ENCODE peak calls at places on chromosomes 6 and 20, in eight cellular contexts. U, Y, I, W, N, O, K and L are unnamed samples.

GRCh38 chr6:137823826-137824501 is 43.1 kb upstream of the TNFAIP3 start:
- DNase-seq in O (peak; percentile 29), Y (no peak), W (peak; percentile 84), N (peak; percentile 42), I (peak; percentile 7), U (peak; percentile 54), K (peak; percentile 51), L (no peak)

GRCh38 chr6:98179606-98180005 is 654.8 kb upstream of the POU3F2 start:
- DNase-seq in U (no peak), I (no peak), Y (no peak), O (no peak), K (no peak), N (no peak), W (no peak), L (no peak)

GRCh38 chr6:80438728-80439127 is 332.3 kb downstream of the BCKDHB start:
- DNase-seq in I (peak; percentile 56), Y (no peak), O (no peak), K (peak; percentile 87), W (peak; percentile 90), N (no peak), U (no peak), L (no peak)

GRCh38 chr6:118896339-118897136 is 2.6 kb downstream of the ASF1A start:
- DNase-seq in O (no peak), Y (no peak), K (peak; percentile 63), N (no peak), U (no peak), W (peak; percentile 69), I (no peak), L (no peak)

GRCh38 chr6:46781478-46782378 is 11.5 kb upstream of the MEP1A start:
- DNase-seq in W (peak; percentile 50), I (peak; percentile 79), N (no peak), Y (peak; percentile 53), O (peak; percentile 63), U (peak; percentile 76), K (peak; percentile 66), L (peak; percentile 59)

GRCh38 chr6:40796280-40797223 is 209.4 kb upstream of the LRFN2 start:
- DNase-seq in N (no peak), U (no peak), O (peak; percentile 51), I (no peak), W (no peak), K (peak; percentile 7), Y (no peak), L (no peak)

GRCh38 chr20:6212903-6213302 is 90.1 kb upstream of the FERMT1 start:
- DNase-seq in O (no peak), I (no peak), U (no peak), N (no peak), K (no peak), Y (no peak), W (no peak), L (no peak)

GRCh38 chr6:16684896-16685554 is 76.2 kb downstream of the ATXN1 start:
- DNase-seq in O (no peak), N (no peak), Y (no peak), I (no peak), U (no peak), K (peak; percentile 88), W (peak; percentile 82), L (no peak)

GRCh38 chr6:21918666-21919065 is 325.1 kb downstream of the SOX4 start:
- DNase-seq in N (no peak), O (no peak), I (no peak), U (no peak), W (no peak), K (no peak), Y (no peak), L (no peak)

GRCh38 chr6:116572162-116572561 is 858 bp downstream of the RWDD1 start:
- DNase-seq in K (peak; percentile 53), O (peak; percentile 23), W (peak; percentile 55), Y (peak; percentile 25), I (peak; percentile 30), U (peak; percentile 27), N (no peak), L (no peak)

GRCh38 chr6:168183613-168183970 is 104.6 kb upstream of the FRMD1 start:
- DNase-seq in K (no peak), N (no peak), O (no peak), I (no peak), Y (no peak), U (no peak), W (no peak), L (no peak)

GRCh38 chr6:112571886-112572285 is 224.8 kb downstream of the RFPL4B start:
- DNase-seq in Y (no peak), W (peak; percentile 84), U (no peak), K (peak; percentile 56), I (no peak), N (no peak), O (no peak), L (peak; percentile 21)

GRCh38 chr6:8278562-8278961 is 156.8 kb downstream of the SLC35B3 start:
- DNase-seq in K (no peak), I (no peak), U (no peak), N (no peak), W (no peak), O (no peak), Y (no peak), L (no peak)

GRCh38 chr6:99608059-99608885 is 1.6 kb downstream of the PRDM13 start:
- DNase-seq in O (no peak), U (no peak), I (peak; percentile 34), N (no peak), K (no peak), Y (no peak), W (no peak), L (no peak)

GRCh38 chr6:147245693-147246092 is 41.5 kb downstream of the STXBP5 start:
- DNase-seq in W (no peak), I (no peak), O (no peak), N (no peak), U (no peak), K (no peak), Y (no peak), L (no peak)

GRCh38 chr6:50986319-50986718 is 167.6 kb downstream of the TFAP2B start:
- DNase-seq in N (no peak), O (no peak), K (no peak), Y (no peak), U (no peak), W (no peak), I (no peak), L (no peak)

GRCh38 chr6:146770965-146771735 is 172.4 kb downstream of the ADGB start:
- DNase-seq in I (no peak), K (no peak), O (peak; percentile 58), U (peak; percentile 43), N (peak; percentile 17), Y (no peak), W (no peak), L (no peak)

GRCh38 chr6:15363523-15364400 is 117.9 kb downstream of the JARID2 start:
- DNase-seq in W (no peak), N (no peak), I (no peak), K (no peak), U (no peak), O (no peak), Y (no peak), L (no peak)

GRCh38 chr6:15362274-15363160 is 116.6 kb downstream of the JARID2 start:
- DNase-seq in I (no peak), W (no peak), Y (no peak), O (no peak), N (no peak), K (no peak), U (no peak), L (no peak)

GRCh38 chr6:15364401-15365037 is 118.7 kb downstream of the JARID2 start:
- DNase-seq in I (no peak), O (no peak), N (no peak), U (no peak), Y (no peak), K (no peak), W (no peak), L (no peak)

GRCh38 chr6:15365273-15365687 is 119.4 kb downstream of the JARID2 start:
- DNase-seq in O (peak; percentile 89), U (peak; percentile 85), N (peak; percentile 34), Y (peak; percentile 49), W (peak; percentile 84), K (peak; percentile 82), I (peak; percentile 65), L (peak; percentile 56)

GRCh38 chr6:15363164-15363522 is 117.3 kb downstream of the JARID2 start:
- DNase-seq in N (no peak), W (no peak), Y (no peak), U (no peak), I (no peak), K (no peak), O (no peak), L (no peak)
- TF ChIP-seq CTCF in N (no peak), W (no peak), Y (no peak), U (no peak), I (no peak), K (no peak), O (no peak), L (no peak)

GRCh38 chr6:15400572-15401004 is 154.7 kb downstream of the JARID2 start:
- DNase-seq in O (peak; percentile 78), N (no peak), K (no peak), W (peak; percentile 16), Y (peak; percentile 28), I (peak; percentile 61), U (peak; percentile 28), L (no peak)

GRCh38 chr6:15398657-15399287 is 152.9 kb downstream of the JARID2 start:
- DNase-seq in I (no peak), Y (no peak), N (no peak), W (no peak), U (no peak), K (no peak), O (no peak), L (no peak)

GRCh38 chr6:15401120-15401519 is 155.3 kb downstream of the JARID2 start:
- DNase-seq in U (no peak), I (no peak), K (no peak), Y (no peak), W (no peak), N (no peak), O (no peak), L (no peak)

GRCh38 chr6:15401769-15402250 is 155.9 kb downstream of the JARID2 start:
- DNase-seq in Y (no peak), W (no peak), I (no peak), U (no peak), N (no peak), K (no peak), O (no peak), L (no peak)

GRCh38 chr6:15399651-15400470 is 154.0 kb downstream of the JARID2 start:
- DNase-seq in O (peak; percentile 90), U (peak; percentile 84), Y (peak; percentile 79), W (peak; percentile 82), N (peak; percentile 47), K (peak; percentile 82), I (peak; percentile 55), L (peak; percentile 77)
- H3K4me3 ChIP-seq in O (peak overlapping the region; percentile 50), U (no peak overlapping the region), Y (peak overlapping the region; percentile 28), W (no peak overlapping the region), N (peak overlapping the region; percentile 30), K (peak overlapping the region; percentile 9), I (peak overlapping the region; percentile 27), L (peak overlapping the region; percentile 31)

DNA sequence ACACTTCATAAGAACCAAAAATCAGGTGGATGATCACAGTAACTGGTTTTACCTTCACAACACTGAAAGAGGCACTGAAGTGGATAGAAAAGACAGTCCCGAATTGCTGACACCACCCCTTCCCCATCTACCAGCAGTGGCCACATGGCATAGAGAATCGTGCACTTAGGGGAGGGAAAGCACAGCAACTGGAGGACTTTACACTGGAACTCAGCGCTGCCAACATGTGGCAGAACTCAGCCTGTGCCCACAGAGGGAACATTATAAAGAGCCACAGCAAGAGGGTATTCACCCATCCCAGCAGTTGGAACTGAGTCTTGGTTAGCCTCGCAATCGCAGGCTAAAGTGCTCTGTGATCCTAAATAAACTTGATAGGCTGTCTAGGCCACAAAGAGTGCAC is 6.5 kb upstream of the KIAA1586 start:
- DNase-seq in W (no peak), O (no peak), U (no peak), Y (no peak), I (peak; percentile 17), N (no peak), K (peak; percentile 9), L (no peak)
- TF ChIP-seq CTCF in W (no peak), O (no peak), U (no peak), Y (no peak), I (peak; percentile 16), N (no peak), K (peak; percentile 18), L (no peak)

GRCh38 chr6:52535711-52536423 is 41.0 kb downstream of the TRAM2 start:
- DNase-seq in I (no peak), Y (no peak), O (no peak), U (no peak), K (no peak), W (no peak), N (no peak), L (no peak)
- H3K4me3 ChIP-seq in I (no peak overlapping the region), Y (no peak overlapping the region), O (no peak overlapping the region), U (no peak overlapping the region), K (no peak overlapping the region), W (no peak overlapping the region), N (no peak overlapping the region), L (no peak overlapping the region)